ENCODE peak calls at places on chromosomes 4 and X, in four cellular contexts. S, V, R and Z are unnamed samples.

GRCh38 chr4:175252642-175253041 is 334.5 kb downstream of the ADAM29 start:
- DNase-seq in S (no peak), V (no peak), R (peak), Z (no peak)

GRCh38 chrX:141924293-141924692 is 20.6 kb downstream of the MAGEC1 start:
- DNase-seq in S (no peak), V (no peak), R (no peak), Z (no peak)

GRCh38 chr4:77578145-77578544 is 27.5 kb upstream of the CXCL13 start:
- DNase-seq in S (no peak), V (no peak), R (peak), Z (no peak)

GRCh38 chr4:52142816-52143215 is 91.7 kb downstream of the SPATA18 start:
- DNase-seq in S (no peak), V (no peak), R (no peak), Z (no peak)

GRCh38 chr4:8542776-8543525 is 37.2 kb upstream of the GPR78 start:
- DNase-seq in S (no peak), V (no peak), R (no peak), Z (no peak)

GRCh38 chrX:140432328-140433025 is 72.4 kb downstream of the SOX3 start:
- DNase-seq in S (no peak), V (no peak), R (no peak), Z (no peak)

GRCh38 chr4:168499241-168499640 is 2.4 kb downstream of the PALLD start:
- DNase-seq in S (no peak), V (no peak), R (no peak), Z (no peak)

GRCh38 chr4:159607824-159608223 is 504.9 kb downstream of the RAPGEF2 start:
- DNase-seq in S (no peak), V (no peak), R (no peak), Z (no peak)

GRCh38 chrX:139204903-139205667 is 325.5 kb upstream of the F9 start:
- DNase-seq in S (no peak), V (peak), R (peak), Z (peak)

GRCh38 chr4:101707596-101707995 is 82.9 kb upstream of the BANK1 start:
- DNase-seq in S (no peak), V (no peak), R (no peak), Z (no peak)

GRCh38 chr4:127985989-127986388 is 20.8 kb downstream of the ABHD18 start:
- DNase-seq in S (peak), V (no peak), R (no peak), Z (no peak)

GRCh38 chrX:12488781-12489180 is 302.4 kb upstream of the PRPS2 start:
- DNase-seq in S (no peak), V (no peak), R (no peak), Z (no peak)

GRCh38 chrX:112642349-112642748 is 37.4 kb downstream of the LHFPL1 start:
- DNase-seq in S (peak), V (peak), R (peak), Z (peak)

GRCh38 chr4:67746797-67747495 is 7.2 kb downstream of the GNRHR start:
- DNase-seq in S (peak), V (peak), R (no peak), Z (peak)

GRCh38 chr4:156635046-156635445 is 336.6 kb downstream of the PDGFC start:
- DNase-seq in S (no peak), V (no peak), R (no peak), Z (no peak)

GRCh38 chr4:85084371-85085170 is 118.1 kb upstream of the WDFY3 start:
- DNase-seq in S (peak), V (peak), R (no peak), Z (peak)

GRCh38 chr4:152090543-152090942 is 329.7 kb upstream of the GATB start:
- DNase-seq in S (no peak), V (no peak), R (no peak), Z (no peak)

GRCh38 chr4:152094851-152095700 is 334.3 kb upstream of the GATB start:
- DNase-seq in S (no peak), V (no peak), R (no peak), Z (no peak)

GRCh38 chr4:152087335-152087734 is 326.5 kb upstream of the GATB start:
- DNase-seq in S (peak), V (no peak), R (no peak), Z (no peak)

GRCh38 chr4:152085657-152086056 is 324.9 kb upstream of the GATB start:
- DNase-seq in S (no peak), V (no peak), R (no peak), Z (no peak)

DNA sequence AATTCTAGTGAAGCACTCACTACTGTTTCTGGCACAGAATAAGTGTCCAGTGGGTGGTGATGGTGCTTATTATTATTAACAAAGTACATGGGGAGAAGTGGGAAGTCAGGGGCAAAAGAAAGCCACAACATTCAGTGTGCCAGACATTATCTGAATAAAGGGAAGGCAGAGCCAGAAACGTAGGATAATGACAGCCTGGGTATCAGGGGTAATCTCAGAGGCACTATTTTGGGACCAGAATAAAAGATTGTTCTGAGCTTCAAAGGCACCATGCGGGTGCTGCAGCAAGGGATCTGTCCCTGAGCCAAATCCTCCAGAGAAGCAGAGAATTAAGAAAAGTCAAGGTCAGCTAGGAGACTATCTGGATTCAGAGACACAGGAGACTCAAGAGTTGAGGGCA is 328.8 kb upstream of the GATB start:
- DNase-seq in S (no peak), V (no peak), R (no peak), Z (no peak)
- TF ChIP-seq ELF4 in S (no peak), V (no peak), R (no peak), Z (no peak)

GRCh38 chr4:109010534-109010933 is 247.7 kb upstream of the ETNPPL start:
- DNase-seq in S (no peak), V (no peak), R (no peak), Z (no peak)

GRCh38 chr4:109012286-109012880 is 249.5 kb upstream of the ETNPPL start:
- DNase-seq in S (no peak), V (no peak), R (no peak), Z (no peak)

GRCh38 chr4:109009909-109010308 is 247.1 kb upstream of the ETNPPL start:
- DNase-seq in S (no peak), V (no peak), R (no peak), Z (no peak)

GRCh38 chr4:109014593-109015412 is 251.9 kb upstream of the ETNPPL start:
- DNase-seq in S (no peak), V (no peak), R (no peak), Z (no peak)

DNA sequence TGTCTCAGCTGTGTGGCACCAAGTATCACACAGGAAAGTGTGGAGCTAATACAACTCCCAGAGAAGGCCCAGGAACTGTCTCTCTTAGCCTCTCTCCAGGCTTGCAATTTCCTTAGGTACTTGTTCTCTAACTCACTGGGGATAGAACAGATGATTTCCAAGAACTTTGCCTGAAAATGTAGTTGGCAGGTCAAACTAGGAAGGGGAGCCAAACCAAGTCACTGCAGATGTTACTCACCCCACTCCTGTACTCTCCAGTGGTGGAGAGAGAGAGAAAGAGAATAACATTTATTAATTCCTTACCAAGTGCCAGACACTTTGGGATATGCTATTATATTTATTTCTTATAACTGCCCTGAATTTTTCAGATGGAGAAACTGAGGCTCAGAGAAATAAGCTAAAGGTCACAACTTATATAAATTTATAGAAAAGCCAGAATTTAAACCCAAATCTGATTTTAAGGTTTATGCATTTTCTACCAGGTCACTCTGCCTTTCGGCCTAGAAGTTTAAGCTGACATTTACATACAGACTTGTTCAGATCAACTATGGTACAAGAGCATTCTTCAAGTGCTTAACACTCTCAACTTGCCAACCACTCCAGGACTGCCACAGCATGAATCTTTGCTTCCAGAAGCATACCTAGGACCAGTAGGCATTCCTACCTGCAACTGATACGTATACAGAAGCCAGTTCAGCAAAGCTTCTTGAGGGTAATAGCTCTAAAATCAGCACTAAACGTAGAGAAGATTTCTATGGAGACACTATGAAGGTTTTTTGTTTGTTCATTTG is 248.6 kb upstream of the ETNPPL start:
- DNase-seq in S (no peak), V (no peak), R (no peak), Z (no peak)
- TF ChIP-seq ELF4 in S (no peak), V (no peak), R (no peak), Z (no peak)

GRCh38 chr4:3115637-3116300 is 41.3 kb downstream of the HTT start:
- DNase-seq in S (no peak), V (no peak), R (no peak), Z (no peak)

GRCh38 chr4:3118281-3118680 is 43.8 kb downstream of the HTT start:
- DNase-seq in S (no peak), V (no peak), R (no peak), Z (no peak)

GRCh38 chr4:3112979-3113469 is 38.5 kb downstream of the HTT start:
- DNase-seq in S (peak), V (no peak), R (no peak), Z (no peak)

GRCh38 chr4:3114377-3114776 is 39.9 kb downstream of the HTT start:
- DNase-seq in S (no peak), V (no peak), R (no peak), Z (no peak)

DNA sequence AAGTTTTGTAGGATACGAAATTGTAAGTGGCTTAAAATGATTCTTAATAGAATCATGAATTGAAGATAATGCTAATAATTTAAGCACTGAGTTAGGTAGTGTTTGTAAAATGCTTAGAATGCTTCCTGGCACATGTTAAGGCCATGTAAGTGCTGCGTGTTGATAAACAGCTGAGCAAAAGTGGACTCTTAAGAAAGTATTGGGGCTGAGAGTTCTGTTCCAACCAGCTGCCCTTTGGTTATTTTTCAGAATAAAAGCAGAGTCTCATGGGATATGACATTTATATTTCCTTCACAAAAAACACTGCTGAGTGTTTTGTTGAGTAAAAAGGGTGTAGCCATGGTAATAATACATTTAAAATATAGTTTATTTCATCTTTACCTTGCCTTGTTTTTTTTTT is 42.5 kb downstream of the HTT start:
- DNase-seq in S (no peak), V (no peak), R (no peak), Z (no peak)
- TF ChIP-seq ELF4 in S (no peak), V (no peak), R (no peak), Z (no peak)

GRCh38 chr4:26308573-26308972 is 12.2 kb upstream of the RBPJ start:
- DNase-seq in S (no peak), V (no peak), R (no peak), Z (no peak)

GRCh38 chr4:26307027-26307426 is 13.8 kb upstream of the RBPJ start:
- DNase-seq in S (no peak), V (no peak), R (no peak), Z (no peak)

GRCh38 chr4:26310264-26310663 is 10.6 kb upstream of the RBPJ start:
- DNase-seq in S (no peak), V (no peak), R (no peak), Z (no peak)

DNA sequence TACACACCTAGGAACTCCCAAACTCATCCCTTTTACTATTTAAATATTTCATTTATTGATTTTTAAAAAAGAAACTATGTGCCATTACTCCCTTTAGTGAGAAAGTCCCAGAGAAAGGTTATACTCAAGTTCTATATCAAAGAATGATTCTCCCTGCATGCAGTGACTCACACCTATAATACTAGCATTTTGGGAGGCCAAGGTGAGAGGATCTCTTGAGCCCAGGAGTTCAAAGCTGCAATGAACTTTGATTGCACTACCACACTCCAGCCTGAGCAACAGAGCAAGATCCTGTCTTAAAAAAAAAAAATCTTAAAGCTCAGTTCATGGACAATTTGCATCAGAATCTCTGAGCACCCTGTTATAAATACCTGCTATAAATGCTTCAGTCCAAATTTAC is 9.2 kb upstream of the RBPJ start:
- DNase-seq in S (no peak), V (no peak), R (no peak), Z (no peak)
- TF ChIP-seq ELF4 in S (no peak), V (no peak), R (no peak), Z (no peak)

DNA sequence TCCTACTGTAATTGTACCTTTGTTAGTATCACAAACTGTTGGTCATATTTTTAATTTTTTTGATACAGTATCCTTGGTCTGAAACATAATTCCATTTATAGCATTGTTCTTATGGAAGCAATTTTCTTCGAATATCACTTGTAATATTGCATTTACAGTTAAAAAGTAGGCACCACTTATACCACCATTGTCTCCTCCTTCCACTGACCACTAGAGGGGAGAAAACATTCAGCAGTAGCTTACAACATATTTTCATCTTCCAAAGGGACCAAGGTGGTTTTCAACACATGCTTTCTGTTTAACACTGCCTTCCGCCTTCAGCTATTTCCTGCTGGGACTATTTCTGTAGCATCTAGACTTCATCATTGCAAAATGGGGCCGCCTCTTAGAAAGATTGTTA is 146.2 kb downstream of the COL4A6 start:
- DNase-seq in S (no peak), V (no peak), R (no peak), Z (no peak)
- TF ChIP-seq ELF4 in S (no peak), V (no peak), R (no peak), Z (no peak)